ENCODE peak calls at places on chromosomes 16 and 17, in four cellular contexts. C, A, O and V are unnamed samples.
A peak's percentile ranks its signal among the peaks of the same experiment; 100 is the strongest.

GRCh38 chr17:74864866-74865395 is 5.2 kb upstream of the GRIN2C start:
- DNase-seq in A (peak; percentile 85), O (peak; percentile 79), C (peak; percentile 90), V (peak; percentile 75)

GRCh38 chr17:18958611-18959010 is 6.6 kb downstream of the SLC5A10 start:
- DNase-seq in C (no peak), O (no peak), A (peak; percentile 10), V (no peak)

GRCh38 chr17:56594528-56595418 is 1.3 kb downstream of the NOG start:
- DNase-seq in A (peak; percentile 15), O (no peak), C (peak; percentile 57), V (peak; percentile 47)

GRCh38 chr16:78704421-78704820 is 605.0 kb downstream of the WWOX start:
- DNase-seq in C (no peak), A (no peak), O (no peak), V (no peak)

GRCh38 chr16:86122681-86123342 is 223.8 kb downstream of the IRF8 start:
- DNase-seq in A (no peak), C (no peak), O (no peak), V (no peak)

GRCh38 chr16:30381351-30382041 is 865 bp downstream of the SEPTIN1 start:
- DNase-seq in C (no peak), A (peak; percentile 46), O (peak; percentile 67), V (peak; percentile 67)

GRCh38 chr17:81477173-81477572 is 35.4 kb downstream of the ACTG1 start:
- DNase-seq in O (no peak), A (no peak), C (no peak), V (no peak)

GRCh38 chr17:38732376-38733314 is 2.5 kb downstream of the CISD3 start:
- DNase-seq in O (no peak), A (no peak), C (no peak), V (no peak)

GRCh38 chr17:54899721-54900456 is 763 bp upstream of the TOM1L1 start:
- DNase-seq in A (no peak), O (no peak), C (no peak), V (no peak)

GRCh38 chr17:81294512-81295030 is 536 bp downstream of the SLC38A10 start:
- DNase-seq in C (peak; percentile 76), A (peak; percentile 59), O (peak; percentile 17), V (peak; percentile 41)

DNA sequence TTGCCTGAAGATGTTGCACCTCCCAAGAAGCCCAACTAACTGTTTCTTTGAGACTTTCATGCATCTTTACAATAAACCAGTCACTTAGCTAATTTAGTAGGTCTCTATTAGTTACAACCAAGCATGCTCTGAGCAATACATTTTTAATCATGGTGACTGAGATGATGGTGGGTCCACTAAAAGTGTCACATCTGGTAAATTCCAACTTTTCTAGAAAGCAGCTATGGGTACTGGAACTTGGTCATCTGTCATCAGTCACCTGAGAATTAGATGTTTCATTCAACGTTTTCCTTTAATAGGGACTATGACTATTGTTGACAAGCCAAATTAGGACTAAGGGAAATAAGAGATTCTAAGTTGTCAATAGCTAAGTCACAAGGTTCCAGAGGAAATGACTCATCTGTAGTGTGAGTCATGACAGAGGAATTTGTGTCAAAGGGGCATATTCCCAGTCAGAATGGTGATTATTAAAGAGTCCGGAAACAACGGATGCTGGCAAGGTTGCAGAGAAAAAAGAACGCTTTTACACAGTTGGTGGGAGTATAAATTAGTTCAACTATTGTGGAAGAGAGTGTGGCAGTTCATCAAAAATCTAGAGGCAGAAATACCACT is 239.6 kb downstream of the CHD9NB start:
- DNase-seq in A (no peak), O (no peak), C (no peak), V (no peak)
- H3K27ac ChIP-seq in A (no peak overlapping the region), O (no peak overlapping the region), C (no peak overlapping the region), V (no peak overlapping the region)

GRCh38 chr17:3559270-3559645 is 1.6 kb upstream of the TRPV3 start:
- DNase-seq in O (no peak), C (no peak), A (no peak), V (no peak)
- H3K27ac ChIP-seq in O (peak overlapping the region; percentile 47), C (no peak overlapping the region), A (no peak overlapping the region), V (no peak overlapping the region)

GRCh38 chr16:4135537-4135936 is 19.3 kb upstream of the ADCY9 start:
- DNase-seq in A (no peak), C (no peak), O (no peak), V (no peak)
- H3K27ac ChIP-seq in A (no peak overlapping the region), C (no peak overlapping the region), O (no peak overlapping the region), V (no peak overlapping the region)

GRCh38 chr17:72460711-72461110 is 339.9 kb downstream of the SOX9 start:
- DNase-seq in C (no peak), O (no peak), A (no peak), V (no peak)

GRCh38 chr17:72461757-72462156 is 340.9 kb downstream of the SOX9 start:
- DNase-seq in C (no peak), O (no peak), A (no peak), V (no peak)

GRCh38 chr17:72463287-72464102 is 342.7 kb downstream of the SOX9 start:
- DNase-seq in C (no peak), O (no peak), A (no peak), V (no peak)

GRCh38 chr17:72462396-72462795 is 341.6 kb downstream of the SOX9 start:
- DNase-seq in A (no peak), C (no peak), O (no peak), V (no peak)

DNA sequence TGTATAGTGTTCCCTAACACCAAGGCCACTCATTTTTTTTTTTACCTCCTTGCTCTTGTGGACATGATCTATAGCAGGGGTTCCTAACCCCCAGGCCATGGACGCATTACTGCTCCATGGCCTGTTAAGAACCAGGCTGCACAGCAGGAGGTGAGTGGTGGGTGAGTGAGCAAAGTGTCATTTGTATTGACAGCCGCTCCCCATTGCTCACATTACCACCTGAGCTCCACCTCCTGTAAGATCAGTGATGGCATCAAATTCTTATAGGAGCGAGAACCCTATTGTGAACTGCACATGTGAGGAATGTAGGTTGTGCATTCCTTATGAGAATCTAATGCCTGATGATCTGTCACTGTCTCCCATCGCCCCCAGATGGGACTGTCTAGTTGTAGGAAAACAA is 342.0 kb downstream of the SOX9 start:
- DNase-seq in C (no peak), A (no peak), O (no peak), V (no peak)
- H3K27ac ChIP-seq in C (peak overlapping the region; percentile 70), A (no peak overlapping the region), O (no peak overlapping the region), V (no peak overlapping the region)

GRCh38 chr16:88785106-88785924 is at the start of gene PIEZO1:
- DNase-seq in O (peak; percentile 82), C (peak; percentile 91), A (peak; percentile 86), V (peak; percentile 77)
- H3K27ac ChIP-seq in O (peak within 1 kb of the TSS; percentile 57), C (peak within 1 kb of the TSS; percentile 64), A (peak within 1 kb of the TSS; percentile 67), V (peak within 1 kb of the TSS; percentile 86)

GRCh38 chr17:80254396-80255241 is 6.0 kb upstream of the RNF213 start:
- DNase-seq in C (no peak), A (no peak), O (peak; percentile 40), V (peak; percentile 84)

GRCh38 chr17:80260791-80261158 is at the start of gene RNF213:
- DNase-seq in O (peak; percentile 88), A (peak; percentile 68), C (peak; percentile 82), V (peak; percentile 75)

GRCh38 chr17:80256034-80256350 is 4.7 kb upstream of the RNF213 start:
- DNase-seq in A (no peak), O (no peak), C (no peak), V (no peak)

GRCh38 chr17:80259642-80260535 is 763 bp upstream of the RNF213 start:
- DNase-seq in C (peak; percentile 90), O (peak; percentile 84), A (peak; percentile 79), V (peak; percentile 73)

GRCh38 chr17:80257716-80258213 is 2.9 kb upstream of the RNF213 start:
- DNase-seq in A (no peak), O (no peak), C (no peak), V (no peak)
- H3K27ac ChIP-seq in A (no peak overlapping the region), O (no peak overlapping the region), C (no peak overlapping the region), V (no peak overlapping the region)

GRCh38 chr17:8237175-8237574 is 10.7 kb downstream of the CTC1 start:
- DNase-seq in O (no peak), C (no peak), A (no peak), V (no peak)
- H3K27ac ChIP-seq in O (no peak overlapping the region), C (no peak overlapping the region), A (no peak overlapping the region), V (no peak overlapping the region)

GRCh38 chr17:76546556-76547182 is 6.8 kb downstream of the PRCD start:
- DNase-seq in A (peak; percentile 35), C (no peak), O (no peak), V (no peak)

GRCh38 chr17:76543482-76544122 is 3.8 kb downstream of the PRCD start:
- DNase-seq in A (no peak), O (no peak), C (no peak), V (no peak)

GRCh38 chr17:76545918-76546555 is 6.2 kb downstream of the PRCD start:
- DNase-seq in O (no peak), C (no peak), A (no peak), V (no peak)

GRCh38 chr17:76544123-76544915 is 4.5 kb downstream of the PRCD start:
- DNase-seq in C (no peak), O (no peak), A (peak; percentile 82), V (no peak)

DNA sequence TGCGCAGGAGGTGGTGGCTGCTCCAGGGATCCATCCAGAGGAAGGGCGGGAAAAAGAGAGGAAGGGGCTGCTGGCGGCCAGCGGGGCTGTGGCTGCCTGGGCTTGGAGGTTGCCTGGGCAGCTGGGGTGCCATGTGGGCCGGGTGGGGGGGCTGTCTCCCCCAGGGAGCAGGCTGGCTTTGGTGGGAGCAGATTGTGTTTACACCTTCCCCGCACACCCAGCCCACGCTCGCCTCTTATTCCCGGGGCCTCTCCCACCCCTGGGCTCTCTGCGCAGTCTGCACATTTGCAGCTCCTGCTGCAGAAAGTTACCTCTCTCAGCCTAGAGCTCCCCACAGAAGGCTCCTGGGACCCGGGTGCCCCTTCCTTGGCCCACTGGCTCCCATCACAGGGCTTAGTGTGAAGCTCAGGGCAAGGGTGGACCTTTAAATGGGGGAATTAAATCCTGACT is 5.1 kb downstream of the PRCD start:
- DNase-seq in C (no peak), A (no peak), O (no peak), V (no peak)
- H3K27ac ChIP-seq in C (no peak overlapping the region), A (peak overlapping the region; percentile 69), O (no peak overlapping the region), V (no peak overlapping the region)

GRCh38 chr17:35982409-35983191 is 1.3 kb upstream of the CCL16 start:
- DNase-seq in A (no peak), C (no peak), O (no peak), V (no peak)

GRCh38 chr17:35984140-35984539 is 2.4 kb downstream of the CCL14 start:
- DNase-seq in O (no peak), A (no peak), C (no peak), V (no peak)

GRCh38 chr17:35986643-35987042 is at the start of gene CCL14:
- DNase-seq in A (no peak), O (no peak), C (no peak), V (no peak)

GRCh38 chr17:35991075-35991474 is 4.5 kb upstream of the CCL14 start:
- DNase-seq in O (no peak), A (no peak), C (no peak), V (no peak)

GRCh38 chr17:35988164-35988563 is 1.6 kb upstream of the CCL14 start:
- DNase-seq in A (no peak), O (no peak), C (no peak), V (no peak)
- H3K27ac ChIP-seq in A (no peak overlapping the region), O (no peak overlapping the region), C (no peak overlapping the region), V (no peak overlapping the region)